ENCODE peak calls at places on chromosome 13, in six cellular contexts. P, F, E, C, X and N are unnamed samples.
A peak's percentile ranks its signal among the peaks of the same experiment; 100 is the strongest.

GRCh38 chr13:19984430-19985218 is 26.1 kb downstream of the ZMYM2 start:
- DNase-seq in P (peak; percentile 12), F (no peak), E (no peak), C (peak; percentile 16), X (peak; percentile 50), N (no peak)

GRCh38 chr13:87089391-87089790 is 581.8 kb upstream of the SLITRK5 start:
- DNase-seq in P (no peak), F (no peak), E (no peak), C (no peak), X (no peak), N (no peak)

GRCh38 chr13:50375792-50376191 is 360.5 kb downstream of the KCNRG start:
- DNase-seq in P (no peak), F (no peak), E (no peak), C (no peak), X (no peak), N (no peak)

GRCh38 chr13:23715762-23716235 is 145.6 kb downstream of the TNFRSF19 start:
- DNase-seq in P (peak; percentile 30), F (no peak), E (peak; percentile 78), C (peak; percentile 62), X (no peak), N (no peak)

GRCh38 chr13:107170270-107170931 is 602.5 kb upstream of the ARGLU1 start:
- DNase-seq in P (no peak), F (no peak), E (no peak), C (no peak), X (no peak), N (no peak)

GRCh38 chr13:67437246-67437645 is 207.1 kb upstream of the PCDH9 start:
- DNase-seq in P (no peak), F (no peak), E (no peak), C (no peak), X (no peak), N (no peak)

GRCh38 chr13:27601208-27601607 is 19.1 kb downstream of the LNX2 start:
- DNase-seq in P (no peak), F (no peak), E (no peak), C (no peak), X (no peak), N (no peak)

GRCh38 chr13:48429036-48429435 is 16.1 kb upstream of the LPAR6 start:
- DNase-seq in P (no peak), F (no peak), E (no peak), C (no peak), X (no peak), N (no peak)

GRCh38 chr13:110663044-110663443 is 42.9 kb downstream of the CARS2 start:
- DNase-seq in P (no peak), F (no peak), E (no peak), C (no peak), X (no peak), N (no peak)
- TF ChIP-seq TAF1 in P (no peak), F (no peak), E (no peak), C (no peak), X (no peak), N (no peak)

GRCh38 chr13:43786766-43787517 is at the start of gene ENOX1:
- DNase-seq in P (no peak), F (peak; percentile 53), E (peak; percentile 67), C (no peak), X (no peak), N (peak; percentile 41)
- TF ChIP-seq POLR2AphosphoS5 in P (no peak), F (no peak), E (no peak), C (no peak), X (no peak), N (no peak)

GRCh38 chr13:51520524-51520923 is 63.7 kb upstream of the WDFY2 start:
- DNase-seq in P (no peak), F (no peak), E (no peak), C (peak; percentile 63), X (no peak), N (no peak)
- TF ChIP-seq POLR2A in P (no peak), F (no peak), E (no peak), C (no peak), X (no peak), N (no peak)

DNA sequence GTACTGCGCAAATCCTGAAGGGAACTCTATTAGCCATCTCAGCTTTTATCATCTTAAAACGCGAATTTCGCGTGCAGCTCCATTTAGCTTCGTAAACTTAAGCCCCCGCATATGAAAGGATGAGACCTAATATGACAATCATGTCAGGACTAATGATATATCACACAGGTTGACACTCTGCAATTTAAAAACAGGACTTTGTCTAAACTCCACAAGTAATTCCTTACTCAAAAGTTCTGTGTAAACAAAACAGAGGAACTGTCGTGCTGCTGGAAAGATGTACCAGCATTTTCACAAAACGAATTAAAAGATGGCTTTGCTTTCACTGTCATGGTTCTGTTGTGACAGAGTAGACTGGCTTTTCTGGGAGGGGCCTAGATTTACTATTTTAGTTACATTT is 747 bp downstream of the LACC1 start:
- DNase-seq in P (no peak), F (no peak), E (no peak), C (no peak), X (no peak), N (no peak)
- TF ChIP-seq TAF1 in P (no peak), F (no peak), E (no peak), C (no peak), X (no peak), N (no peak)

GRCh38 chr13:32426981-32427851 is 714 bp downstream of the N4BP2L1 start:
- DNase-seq in P (no peak), F (no peak), E (peak; percentile 82), C (no peak), X (no peak), N (peak; percentile 29)
- TF ChIP-seq POLR2AphosphoS5 in P (no peak), F (no peak), E (no peak), C (no peak), X (no peak), N (no peak)